ENCODE peak calls at places on chromosomes 16 and 17, in eight cellular contexts. R is endothelial cell of umbilical vein; E is aorta; X is CD4-positive, alpha-beta T cell; I is PC-3; M is cardiac muscle cell; Y is breast epithelium; G is neural progenitor cell. L is an unnamed sample.

GRCh38 chr16:75027520-75028300 is 28.9 kb downstream of the ZNRF1 start:
- DNase-seq in R (peak), E (no peak), X (no peak), I (no peak), M (no peak), Y (no peak), G (no peak), L (no peak)

GRCh38 chr16:54136276-54136625 is 150.3 kb downstream of the IRX3 start:
- DNase-seq in R (peak), E (no peak), X (no peak), I (peak), M (no peak), Y (no peak), G (no peak), L (no peak)

GRCh38 chr16:86850675-86851074 is 272.3 kb downstream of the FOXL1 start:
- DNase-seq in R (peak), E (no peak), X (no peak), I (no peak), M (no peak), Y (no peak), G (no peak), L (no peak)

GRCh38 chr17:8041249-8041928 is 2.5 kb downstream of the ALOX15B start:
- DNase-seq in R (peak), E (no peak), X (no peak), I (peak), M (peak), Y (no peak), G (peak), L (no peak)

GRCh38 chr16:63174801-63175200 is 1138.6 kb upstream of the CDH8 start:
- DNase-seq in R (no peak), E (no peak), X (no peak), I (no peak), M (no peak), Y (no peak), G (no peak), L (no peak)

GRCh38 chr17:19703106-19703775 is 13.1 kb downstream of the SLC47A2 start:
- DNase-seq in R (no peak), E (no peak), X (no peak), I (no peak), M (peak), Y (no peak), G (no peak), L (no peak)

GRCh38 chr16:4862639-4863038 is 15.4 kb downstream of the UBN1 start:
- DNase-seq in R (no peak), E (no peak), X (no peak), I (peak), M (no peak), Y (no peak), G (no peak), L (no peak)

GRCh38 chr16:57480127-57480753 is 6.1 kb downstream of the DOK4 start:
- DNase-seq in R (no peak), E (peak), X (no peak), I (no peak), M (peak), Y (peak), G (no peak), L (no peak)

GRCh38 chr16:48201515-48202201 is 42.4 kb upstream of the LONP2 start:
- DNase-seq in R (no peak), E (no peak), X (no peak), I (no peak), M (no peak), Y (no peak), G (no peak), L (no peak)

GRCh38 chr17:2551928-2552327 is 40.2 kb upstream of the METTL16 start:
- DNase-seq in R (no peak), E (no peak), X (no peak), I (no peak), M (no peak), Y (no peak), G (peak), L (no peak)

GRCh38 chr17:2050871-2051387 is 4.0 kb upstream of the HIC1 start:
- DNase-seq in R (no peak), E (peak), X (no peak), I (peak), M (peak), Y (no peak), G (peak), L (no peak)

GRCh38 chr16:59164461-59164860 is 430.3 kb upstream of the GOT2 start:
- DNase-seq in R (peak), E (no peak), X (no peak), I (no peak), M (peak), Y (no peak), G (peak), L (no peak)

GRCh38 chr16:20849587-20850390 is 43.5 kb downstream of the REXO5 start:
- DNase-seq in R (peak), E (peak), X (peak), I (peak), M (peak), Y (peak), G (peak), L (peak)

GRCh38 chr17:72609501-72609900 is 483.0 kb downstream of the SLC39A11 start:
- DNase-seq in R (no peak), E (no peak), X (no peak), I (peak), M (no peak), Y (no peak), G (no peak), L (no peak)

GRCh38 chr17:58529275-58529674 is 14.8 kb upstream of the MTMR4 start:
- DNase-seq in R (peak), E (no peak), X (no peak), I (no peak), M (no peak), Y (no peak), G (peak), L (peak)

GRCh38 chr16:72788269-72788809 is 259.6 kb downstream of the ZFHX3 start:
- DNase-seq in R (no peak), E (no peak), X (no peak), I (no peak), M (no peak), Y (no peak), G (peak), L (no peak)

GRCh38 chr17:44345497-44346026 is 460 bp downstream of the GRN start:
- DNase-seq in R (peak), E (peak), X (no peak), I (peak), M (peak), Y (no peak), G (peak), L (peak)

GRCh38 chr16:10992797-10993196 is 48.4 kb downstream of the CLEC16A start:
- DNase-seq in R (peak), E (no peak), X (no peak), I (peak), M (no peak), Y (no peak), G (no peak), L (no peak)

GRCh38 chr17:44353656-44354331 is 8.7 kb downstream of the GRN start:
- DNase-seq in R (no peak), E (peak), X (no peak), I (no peak), M (peak), Y (no peak), G (peak), L (no peak)

GRCh38 chr17:41308251-41308917 is 725 bp downstream of the KRTAP16-1 start:
- DNase-seq in R (no peak), E (peak), X (peak), I (no peak), M (no peak), Y (peak), G (no peak), L (no peak)

GRCh38 chr17:8391711-8392110 is 5.9 kb downstream of the RNF222 start:
- DNase-seq in R (no peak), E (peak), X (no peak), I (peak), M (no peak), Y (peak), G (no peak), L (no peak)

GRCh38 chr17:4748687-4749086 is 9.0 kb upstream of the CXCL16 start:
- DNase-seq in R (no peak), E (peak), X (no peak), I (no peak), M (no peak), Y (no peak), G (no peak), L (no peak)

GRCh38 chr16:10664720-10665126 is 30.0 kb downstream of the TEKT5 start:
- DNase-seq in R (no peak), E (no peak), X (no peak), I (no peak), M (no peak), Y (no peak), G (no peak), L (no peak)

GRCh38 chr17:2723997-2724782 is 12.6 kb upstream of the CLUH start:
- DNase-seq in R (no peak), E (no peak), X (no peak), I (peak), M (no peak), Y (no peak), G (peak), L (no peak)

GRCh38 chr17:47239663-47240374 is 13.8 kb upstream of the ITGB3 start:
- DNase-seq in R (peak), E (peak), X (no peak), I (peak), M (peak), Y (peak), G (no peak), L (no peak)

GRCh38 chr16:85460983-85461813 is 151.9 kb upstream of the GSE1 start:
- DNase-seq in R (no peak), E (no peak), X (no peak), I (peak), M (no peak), Y (no peak), G (peak), L (no peak)

GRCh38 chr16:85514601-85515318 is 98.4 kb upstream of the GSE1 start:
- DNase-seq in R (no peak), E (peak), X (no peak), I (peak), M (no peak), Y (peak), G (peak), L (peak)

GRCh38 chr17:75872434-75873351 is 5.7 kb downstream of the TRIM47 start:
- DNase-seq in R (peak), E (peak), X (peak), I (peak), M (peak), Y (peak), G (no peak), L (peak)

GRCh38 chr17:43416998-43417891 is 18.5 kb downstream of the ARL4D start:
- DNase-seq in R (no peak), E (peak), X (no peak), I (peak), M (peak), Y (peak), G (no peak), L (peak)

GRCh38 chr16:28149016-28149888 is 62.5 kb downstream of the XPO6 start:
- DNase-seq in R (no peak), E (no peak), X (no peak), I (no peak), M (no peak), Y (no peak), G (no peak), L (no peak)

GRCh38 chr16:12215302-12216105 is 239.0 kb downstream of the SNX29 start:
- DNase-seq in R (no peak), E (no peak), X (no peak), I (no peak), M (peak), Y (no peak), G (peak), L (no peak)

GRCh38 chr17:9729034-9729650 is 62.2 kb downstream of the DHRS7C start:
- DNase-seq in R (peak), E (no peak), X (no peak), I (peak), M (peak), Y (no peak), G (peak), L (no peak)

GRCh38 chr16:2831203-2831602 is 1.1 kb downstream of the ZG16B start:
- DNase-seq in R (no peak), E (peak), X (no peak), I (no peak), M (no peak), Y (no peak), G (no peak), L (no peak)

GRCh38 chr16:10642964-10643363 is 51.8 kb downstream of the TEKT5 start:
- DNase-seq in R (no peak), E (no peak), X (no peak), I (no peak), M (no peak), Y (no peak), G (no peak), L (no peak)

GRCh38 chr17:41538565-41538991 is 10.5 kb upstream of the KRT19 start:
- DNase-seq in R (no peak), E (peak), X (no peak), I (peak), M (no peak), Y (no peak), G (no peak), L (no peak)

GRCh38 chr17:61498595-61498994 is 46.4 kb downstream of the TBX4 start:
- DNase-seq in R (no peak), E (no peak), X (no peak), I (no peak), M (no peak), Y (no peak), G (no peak), L (no peak)
- H3K27ac ChIP-seq in R (no peak), E (no peak), X (no peak), I (no peak), M (no peak), Y (no peak), G (no peak), L (no peak)

GRCh38 chr17:81394377-81394747 is 895 bp upstream of the BAHCC1 start:
- DNase-seq in R (no peak), E (no peak), X (no peak), I (peak), M (no peak), Y (no peak), G (no peak), L (no peak)

GRCh38 chr17:81396278-81396721 is 1.0 kb downstream of the BAHCC1 start:
- DNase-seq in R (no peak), E (no peak), X (no peak), I (no peak), M (peak), Y (no peak), G (no peak), L (no peak)

GRCh38 chr17:81394831-81395599 is at the start of gene BAHCC1:
- DNase-seq in R (peak), E (peak), X (peak), I (peak), M (peak), Y (peak), G (peak), L (peak)

GRCh38 chr17:81396722-81397313 is 1.6 kb downstream of the BAHCC1 start:
- DNase-seq in R (peak), E (no peak), X (peak), I (peak), M (no peak), Y (no peak), G (peak), L (peak)

DNA sequence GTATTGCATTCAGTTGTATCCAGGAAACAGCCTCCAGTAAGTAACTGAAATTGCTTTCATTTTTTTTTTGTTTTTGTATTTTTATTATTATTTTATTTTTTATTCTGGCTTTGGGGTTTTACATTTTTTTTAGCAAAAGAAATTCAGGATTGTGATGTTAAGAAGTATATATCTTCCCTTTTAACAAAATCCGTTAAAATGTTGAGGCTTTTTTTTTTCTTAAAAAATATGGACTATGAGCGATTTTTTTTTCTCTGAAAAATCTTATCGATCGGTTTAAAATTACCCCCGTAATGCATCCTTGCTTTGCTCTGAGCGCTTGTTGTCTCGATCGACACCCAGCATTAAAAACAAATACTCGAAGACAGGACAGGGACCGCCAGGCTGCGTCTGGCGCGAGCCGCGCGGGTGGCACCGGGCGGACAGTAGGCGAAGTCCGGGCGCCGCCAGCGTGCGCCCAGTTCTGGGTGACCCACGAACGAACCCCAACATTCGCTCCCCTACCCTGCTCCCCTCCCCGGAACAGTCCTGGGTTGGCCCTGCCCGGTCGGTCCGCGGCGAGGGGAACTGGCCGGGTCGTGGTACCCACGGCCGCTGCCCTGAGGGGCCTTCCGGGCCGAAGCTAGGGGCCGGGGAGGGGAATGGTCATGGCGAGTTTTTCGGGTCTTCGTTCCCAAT is 482 bp downstream of the BAHCC1 start:
- DNase-seq in R (no peak), E (no peak), X (no peak), I (peak), M (no peak), Y (no peak), G (peak), L (no peak)
- H3K27ac ChIP-seq in R (peak), E (peak), X (no peak), I (peak), M (peak), Y (peak), G (peak), L (peak)

GRCh38 chr17:57410169-57410568 is 153.8 kb downstream of the MSI2 start:
- DNase-seq in R (no peak), E (no peak), X (no peak), I (no peak), M (no peak), Y (no peak), G (peak), L (no peak)
- H3K27ac ChIP-seq in R (no peak), E (no peak), X (no peak), I (no peak), M (no peak), Y (no peak), G (no peak), L (no peak)

DNA sequence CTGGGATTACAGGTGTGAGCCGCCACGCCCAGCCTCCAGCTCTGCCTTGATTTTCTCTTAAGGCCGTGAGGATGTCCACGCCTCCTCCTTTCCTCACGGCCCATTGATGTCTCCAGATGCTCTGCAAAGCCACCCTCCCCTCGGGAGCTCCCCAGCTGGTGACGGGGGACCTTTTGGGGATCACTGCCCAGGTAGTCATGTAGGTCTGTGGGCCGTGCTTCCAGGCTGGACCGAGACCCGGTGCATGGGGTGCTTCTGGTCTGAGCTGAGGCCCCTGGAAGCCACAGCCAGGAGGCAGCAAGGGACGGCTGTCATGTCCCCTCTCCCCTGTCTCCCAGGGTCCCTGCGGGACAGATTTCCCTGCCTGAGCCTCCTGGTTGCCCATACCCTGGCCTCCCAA is 277.8 kb downstream of the SEC14L1 start:
- DNase-seq in R (no peak), E (no peak), X (no peak), I (no peak), M (no peak), Y (no peak), G (no peak), L (no peak)
- H3K27ac ChIP-seq in R (no peak), E (no peak), X (no peak), I (no peak), M (peak), Y (peak), G (peak), L (no peak)

GRCh38 chr17:27974045-27974436 is 68.4 kb upstream of the NLK start:
- DNase-seq in R (no peak), E (no peak), X (no peak), I (no peak), M (no peak), Y (no peak), G (no peak), L (no peak)

GRCh38 chr17:27968206-27968732 is 74.2 kb upstream of the NLK start:
- DNase-seq in R (no peak), E (no peak), X (no peak), I (no peak), M (peak), Y (no peak), G (no peak), L (no peak)

GRCh38 chr17:27974531-27975145 is 67.8 kb upstream of the NLK start:
- DNase-seq in R (no peak), E (no peak), X (no peak), I (peak), M (no peak), Y (no peak), G (no peak), L (no peak)

GRCh38 chr17:27973258-27974044 is 69.0 kb upstream of the NLK start:
- DNase-seq in R (no peak), E (no peak), X (no peak), I (no peak), M (no peak), Y (no peak), G (no peak), L (no peak)

GRCh38 chr17:27970587-27970986 is 71.9 kb upstream of the NLK start:
- DNase-seq in R (no peak), E (no peak), X (no peak), I (no peak), M (no peak), Y (no peak), G (no peak), L (no peak)
- H3K27ac ChIP-seq in R (no peak), E (no peak), X (no peak), I (no peak), M (no peak), Y (no peak), G (no peak), L (no peak)

GRCh38 chr16:67088551-67088950 is 21.2 kb upstream of the PHAF1 start:
- DNase-seq in R (no peak), E (no peak), X (no peak), I (no peak), M (no peak), Y (no peak), G (peak), L (no peak)

GRCh38 chr16:67093098-67093732 is 16.5 kb upstream of the PHAF1 start:
- DNase-seq in R (no peak), E (no peak), X (no peak), I (no peak), M (no peak), Y (no peak), G (no peak), L (no peak)

GRCh38 chr16:67089101-67089500 is 20.6 kb upstream of the PHAF1 start:
- DNase-seq in R (no peak), E (no peak), X (no peak), I (no peak), M (no peak), Y (no peak), G (no peak), L (no peak)

GRCh38 chr16:67087803-67088202 is 21.9 kb upstream of the PHAF1 start:
- DNase-seq in R (no peak), E (no peak), X (no peak), I (no peak), M (no peak), Y (no peak), G (no peak), L (no peak)

GRCh38 chr16:67092227-67092626 is 17.5 kb upstream of the PHAF1 start:
- DNase-seq in R (no peak), E (no peak), X (no peak), I (no peak), M (no peak), Y (no peak), G (no peak), L (no peak)
- H3K27ac ChIP-seq in R (no peak), E (no peak), X (no peak), I (no peak), M (peak), Y (no peak), G (no peak), L (no peak)

GRCh38 chr17:65547253-65547670 is 14.2 kb downstream of the AXIN2 start:
- DNase-seq in R (no peak), E (peak), X (no peak), I (no peak), M (no peak), Y (no peak), G (no peak), L (no peak)

GRCh38 chr17:65544658-65545057 is 16.8 kb downstream of the AXIN2 start:
- DNase-seq in R (no peak), E (peak), X (no peak), I (no peak), M (no peak), Y (no peak), G (no peak), L (no peak)

GRCh38 chr17:65545708-65546523 is 15.5 kb downstream of the AXIN2 start:
- DNase-seq in R (no peak), E (peak), X (no peak), I (no peak), M (no peak), Y (no peak), G (peak), L (no peak)

GRCh38 chr17:65548570-65548969 is 12.9 kb downstream of the AXIN2 start:
- DNase-seq in R (no peak), E (no peak), X (no peak), I (no peak), M (no peak), Y (no peak), G (no peak), L (no peak)

DNA sequence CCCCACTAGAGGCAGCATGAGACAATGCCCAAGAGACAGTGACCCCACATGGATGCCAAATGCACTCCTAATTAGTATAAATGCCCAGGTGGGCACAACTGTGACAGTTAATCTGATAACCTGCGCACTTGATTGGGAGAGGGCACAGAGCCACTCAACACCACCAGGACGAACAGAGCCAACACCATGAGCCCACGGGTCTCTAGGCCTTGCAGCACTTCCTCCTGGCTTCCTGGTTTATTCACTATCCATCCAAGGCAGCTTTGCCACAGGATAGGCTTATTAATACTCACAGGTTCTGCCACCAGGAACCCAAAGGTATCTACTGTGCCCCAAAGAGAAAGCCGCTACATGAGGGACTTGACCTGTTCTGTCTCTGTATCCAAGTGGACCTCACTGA is 14.9 kb downstream of the AXIN2 start:
- DNase-seq in R (no peak), E (no peak), X (no peak), I (no peak), M (no peak), Y (no peak), G (no peak), L (no peak)
- H3K27ac ChIP-seq in R (no peak), E (no peak), X (no peak), I (no peak), M (peak), Y (peak), G (peak), L (peak)

L was measured in caudate nucleus.